ENCODE peak calls at places on chromosomes 11 and 22, in seven cellular contexts. T is GM12891, U is stomach, I is uterus, J is breast epithelium, K is tibial nerve, Z is Peyer's patch. P is an unnamed sample.

GRCh38 chr11:8832571-8833260 is 78.3 kb upstream of the AKIP1 start:
- DNase-seq in Z (no peak), T (no peak), J (peak; percentile 73), I (no peak), U (peak; percentile 35), K (no peak), P (no peak)

GRCh38 chr11:64103377-64103985 is 62.4 kb downstream of the MACROD1 start:
- DNase-seq in T (no peak), I (no peak), K (no peak), J (no peak), Z (no peak), U (no peak), P (no peak)

GRCh38 chr11:64877390-64878222 is 815 bp downstream of the EHD1 start:
- DNase-seq in I (no peak), J (no peak), Z (peak; percentile 51), T (no peak), U (no peak), K (no peak), P (peak; percentile 86)

GRCh38 chr22:43849731-43850130 is 12.6 kb downstream of the SULT4A1 start:
- DNase-seq in K (peak; percentile 4), Z (no peak), T (no peak), I (no peak), J (no peak), U (no peak), P (no peak)

GRCh38 chr22:23682082-23682481 is 8.7 kb upstream of the RGL4 start:
- DNase-seq in J (no peak), Z (no peak), T (no peak), I (no peak), U (no peak), K (no peak), P (no peak)

GRCh38 chr11:67002297-67002913 is 20.5 kb upstream of the SYT12 start:
- DNase-seq in I (no peak), J (no peak), K (no peak), Z (no peak), U (no peak), T (no peak), P (no peak)

GRCh38 chr22:50317674-50318073 is 9.1 kb downstream of the DENND6B start:
- DNase-seq in I (no peak), T (no peak), Z (no peak), J (no peak), U (no peak), K (no peak), P (no peak)

GRCh38 chr11:6397156-6397555 is 6.9 kb downstream of the SMPD1 start:
- DNase-seq in T (no peak), U (no peak), Z (no peak), I (no peak), J (no peak), K (no peak), P (no peak)

GRCh38 chr22:20630873-20631617 is 123.6 kb downstream of the MED15 start:
- DNase-seq in T (no peak), K (no peak), J (no peak), I (no peak), U (no peak), Z (no peak), P (no peak)

GRCh38 chr22:32700186-32700882 is 101.2 kb upstream of the TIMP3 start:
- DNase-seq in U (no peak), T (no peak), K (no peak), I (peak; percentile 23), J (no peak), Z (no peak), P (no peak)

GRCh38 chr11:119018074-119018938 is at the start of the genes RPS25 and TRAPPC4:
- DNase-seq in I (peak; percentile 94), T (peak; percentile 90), U (peak; percentile 97), J (peak; percentile 93), K (peak; percentile 90), Z (peak; percentile 95), P (peak; percentile 97)

GRCh38 chr11:119016216-119017009 is 1.7 kb downstream of the RPS25 start:
- DNase-seq in U (no peak), T (no peak), I (no peak), Z (no peak), J (no peak), K (no peak), P (no peak)

GRCh38 chr11:119012629-119013170 is 5.4 kb downstream of the RPS25 start:
- DNase-seq in I (no peak), Z (no peak), T (no peak), J (no peak), U (no peak), K (no peak), P (no peak)

GRCh38 chr11:119014209-119014924 is 3.8 kb downstream of the RPS25 start:
- DNase-seq in J (no peak), U (no peak), I (no peak), T (no peak), Z (no peak), K (no peak), P (no peak)

DNA sequence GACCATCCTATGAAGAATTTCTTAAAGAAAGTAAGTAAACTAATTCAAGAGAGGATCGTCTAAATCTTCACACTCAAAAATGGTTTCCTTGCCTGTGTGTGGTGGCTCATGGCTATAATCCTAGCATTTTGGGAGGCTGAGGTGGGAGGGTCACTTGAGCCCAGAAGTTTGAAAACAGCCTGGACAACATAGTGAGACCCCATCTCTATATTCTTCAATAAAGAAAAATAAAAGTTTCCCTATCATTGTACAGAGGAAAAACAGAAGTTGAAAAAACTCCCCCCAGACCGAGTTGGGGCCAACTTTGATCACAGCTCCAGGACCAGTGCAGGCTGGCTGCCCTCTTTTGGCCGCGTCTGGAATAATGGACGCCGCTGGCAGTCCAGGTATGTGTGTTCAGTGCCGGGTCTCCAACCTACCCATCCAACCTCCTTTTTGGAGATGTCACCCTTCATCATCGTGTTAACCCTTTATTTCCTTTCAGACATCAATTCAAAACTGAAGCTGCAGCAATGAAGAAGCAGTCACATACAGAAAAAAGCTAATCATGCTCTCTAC is 3.0 kb downstream of the RPS25 start:
- DNase-seq in Z (no peak), T (no peak), K (no peak), I (no peak), U (no peak), J (no peak), P (no peak)
- TF ChIP-seq POLR2A in Z (no peak), T (no peak), K (no peak), I (no peak), U (no peak), J (no peak), P (no peak)

GRCh38 chr11:14904745-14905103 is 12.7 kb upstream of the CYP2R1 start:
- DNase-seq in U (peak; percentile 78), I (peak; percentile 63), Z (peak; percentile 68), K (peak; percentile 57), T (peak; percentile 43), J (no peak), P (peak; percentile 88)

GRCh38 chr11:14902650-14903350 is 10.8 kb upstream of the CYP2R1 start:
- DNase-seq in J (no peak), Z (no peak), U (no peak), T (no peak), K (no peak), I (no peak), P (no peak)

GRCh38 chr11:14906614-14907392 is 14.8 kb upstream of the CYP2R1 start:
- DNase-seq in K (no peak), Z (no peak), T (no peak), J (no peak), U (no peak), I (no peak), P (no peak)

GRCh38 chr11:14907411-14908213 is 15.6 kb upstream of the CYP2R1 start:
- DNase-seq in U (peak; percentile 90), T (no peak), K (peak; percentile 62), I (peak; percentile 42), J (peak; percentile 40), Z (peak; percentile 91), P (peak; percentile 88)

DNA sequence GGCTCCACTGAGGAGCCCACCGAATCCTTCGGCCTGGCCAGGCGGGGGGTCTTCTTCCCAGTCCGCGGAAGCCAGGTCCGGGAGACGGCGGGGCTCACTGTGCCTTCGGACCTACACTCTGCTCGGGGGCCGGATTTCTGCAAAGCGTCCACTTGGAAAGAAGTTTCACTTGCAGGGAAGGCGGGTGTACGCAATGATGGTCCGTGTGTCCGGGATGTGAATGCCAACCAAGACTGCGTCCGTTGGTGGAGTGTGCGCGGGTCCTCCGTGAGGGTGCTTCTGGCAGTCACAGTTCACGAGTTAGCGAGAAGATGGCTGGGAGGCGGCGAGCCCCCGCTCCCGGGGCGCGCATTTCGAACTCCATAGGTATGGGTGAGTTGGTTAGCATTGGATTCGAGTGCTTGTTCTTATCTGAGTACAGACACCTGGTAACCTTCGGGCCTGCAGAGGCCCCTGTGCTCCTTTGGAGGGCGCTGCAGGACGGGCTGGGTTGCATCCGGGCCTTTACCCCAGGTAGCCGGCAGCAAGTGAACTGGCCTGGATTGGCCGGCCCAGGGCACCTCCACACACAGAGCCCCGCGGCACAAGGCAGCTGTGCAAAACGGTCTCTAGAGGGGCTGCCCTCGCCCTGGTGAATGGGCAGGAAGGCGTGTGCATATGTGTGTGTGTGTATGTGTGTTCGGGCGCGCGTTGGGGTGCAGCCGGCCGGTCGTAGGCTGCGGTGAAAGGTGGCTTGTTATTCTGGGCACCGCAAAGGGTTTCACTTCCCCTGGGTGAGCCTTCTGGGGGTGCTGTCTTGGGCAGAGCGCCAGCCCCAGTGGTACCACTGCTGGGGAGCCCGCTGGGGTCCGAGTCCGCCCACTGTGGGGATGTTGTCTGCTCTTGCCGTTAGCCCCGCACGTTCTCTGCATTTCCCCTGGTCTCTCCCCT is 13.3 kb upstream of the CYP2R1 start:
- DNase-seq in U (peak; percentile 43), I (peak; percentile 22), K (peak; percentile 24), J (no peak), T (peak; percentile 47), Z (peak; percentile 89), P (peak; percentile 88)
- TF ChIP-seq POLR2A in U (no peak), I (no peak), K (no peak), J (no peak), T (no peak), Z (no peak), P (no peak)

GRCh38 chr11:78465169-78465942 is 47.7 kb upstream of the GAB2 start:
- DNase-seq in Z (peak; percentile 51), U (no peak), J (no peak), I (no peak), K (no peak), T (peak; percentile 52), P (no peak)
- TF ChIP-seq POLR2A in Z (peak; percentile 10), U (no peak), J (no peak), I (no peak), K (no peak), T (no peak), P (no peak)

GRCh38 chr11:83194284-83195175 is 1.0 kb downstream of the ANKRD42 start:
- DNase-seq in I (peak; percentile 76), K (peak; percentile 33), T (peak; percentile 33), U (peak; percentile 62), J (peak; percentile 47), Z (peak; percentile 68), P (peak; percentile 80)
- TF ChIP-seq POLR2A in I (no peak), K (no peak), T (no peak), U (no peak), J (peak; percentile 54), Z (peak; percentile 10), P (no peak)

P was measured in erythroblast.